ENCODE peak calls at places on chromosomes 5 and 9, in five cellular contexts. One of them, this sample, is unnamed.

GRCh38 chr5:107781451-107781850 is 110.7 kb upstream of the EFNA5 start:
- DNase-seq in stimulated activated CD4-positive, alpha-beta T cell treated with anti-CD3 and anti-CD28 coated beads, Interleukin-4, amount 100 ng/mL, for 24 hours: no peak
- DNase-seq in upper lobe of left lung: no peak
- DNase-seq in WTC11: no peak
- DNase-seq in left lung: no peak
- DNase-seq in this sample: no peak

GRCh38 chr5:124828731-124829130 is 82.3 kb upstream of the ZNF608 start:
- DNase-seq in stimulated activated CD4-positive, alpha-beta T cell treated with anti-CD3 and anti-CD28 coated beads, Interleukin-4, amount 100 ng/mL, for 24 hours: no peak
- DNase-seq in upper lobe of left lung: no peak
- DNase-seq in WTC11: no peak
- DNase-seq in left lung: no peak
- DNase-seq in this sample: no peak

GRCh38 chr5:60177596-60177995 is 284.1 kb upstream of the PDE4D start:
- DNase-seq in stimulated activated CD4-positive, alpha-beta T cell treated with anti-CD3 and anti-CD28 coated beads, Interleukin-4, amount 100 ng/mL, for 24 hours: no peak
- DNase-seq in upper lobe of left lung: no peak
- DNase-seq in WTC11: no peak
- DNase-seq in left lung: no peak
- DNase-seq in this sample: no peak

GRCh38 chr5:130337179-130337888 is 433.1 kb downstream of the CHSY3 start:
- DNase-seq in stimulated activated CD4-positive, alpha-beta T cell treated with anti-CD3 and anti-CD28 coated beads, Interleukin-4, amount 100 ng/mL, for 24 hours: no peak
- DNase-seq in upper lobe of left lung: no peak
- DNase-seq in WTC11: no peak
- DNase-seq in left lung: no peak
- DNase-seq in this sample: no peak

GRCh38 chr9:23324511-23324910 is 501.5 kb downstream of the ELAVL2 start:
- DNase-seq in stimulated activated CD4-positive, alpha-beta T cell treated with anti-CD3 and anti-CD28 coated beads, Interleukin-4, amount 100 ng/mL, for 24 hours: no peak
- DNase-seq in upper lobe of left lung: no peak
- DNase-seq in WTC11: no peak
- DNase-seq in left lung: no peak
- DNase-seq in this sample: no peak

GRCh38 chr9:131954299-131954698 is 125.4 kb downstream of the MED27 start:
- DNase-seq in stimulated activated CD4-positive, alpha-beta T cell treated with anti-CD3 and anti-CD28 coated beads, Interleukin-4, amount 100 ng/mL, for 24 hours: no peak
- DNase-seq in upper lobe of left lung: no peak
- DNase-seq in WTC11: no peak
- DNase-seq in left lung: no peak
- DNase-seq in this sample: no peak

GRCh38 chr5:112957970-112958773 is 18.4 kb upstream of the DCP2 start:
- DNase-seq in stimulated activated CD4-positive, alpha-beta T cell treated with anti-CD3 and anti-CD28 coated beads, Interleukin-4, amount 100 ng/mL, for 24 hours: no peak
- DNase-seq in upper lobe of left lung: peak; percentile 85
- DNase-seq in WTC11: no peak
- DNase-seq in left lung: peak; percentile 79
- DNase-seq in this sample: peak; percentile 87

GRCh38 chr9:11933926-11934325 is 759.3 kb upstream of the TYRP1 start:
- DNase-seq in stimulated activated CD4-positive, alpha-beta T cell treated with anti-CD3 and anti-CD28 coated beads, Interleukin-4, amount 100 ng/mL, for 24 hours: no peak
- DNase-seq in upper lobe of left lung: no peak
- DNase-seq in WTC11: no peak
- DNase-seq in left lung: no peak
- DNase-seq in this sample: no peak

This sample was measured in posterior vena cava.